ENCODE peak calls at places on chromosomes 2 and 18, in six cellular contexts. One of them, this sample, is unnamed.

GRCh38 chr18:23369231-23369630 is 83.9 kb upstream of the RIOK3 start:
- DNase-seq in GM12891: no peak
- DNase-seq in K562: no peak
- DNase-seq in HepG2: no peak
- DNase-seq in GM12878: no peak
- DNase-seq in H1: no peak
- DNase-seq in this sample: no peak

GRCh38 chr2:158034198-158034831 is 67.4 kb upstream of the UPP2 start:
- DNase-seq in GM12891: peak; percentile 4
- DNase-seq in K562: peak; percentile 58
- DNase-seq in HepG2: peak; percentile 74
- DNase-seq in GM12878: no peak
- DNase-seq in H1: no peak
- DNase-seq in this sample: no peak

GRCh38 chr2:172233947-172234715 is 131.4 kb upstream of the DLX2 start:
- DNase-seq in GM12891: no peak
- DNase-seq in K562: no peak
- DNase-seq in HepG2: no peak
- DNase-seq in GM12878: no peak
- DNase-seq in H1: no peak
- DNase-seq in this sample: no peak

GRCh38 chr2:202278036-202278760 is 12.6 kb downstream of the NOP58 start:
- DNase-seq in GM12891: no peak
- DNase-seq in K562: no peak
- DNase-seq in HepG2: peak; percentile 29
- DNase-seq in GM12878: no peak
- DNase-seq in H1: no peak
- DNase-seq in this sample: no peak

GRCh38 chr2:47309952-47310800 is 92.8 kb upstream of the MSH2 start:
- DNase-seq in GM12891: peak; percentile 51
- DNase-seq in K562: peak; percentile 33
- DNase-seq in HepG2: peak; percentile 96
- DNase-seq in GM12878: peak; percentile 100
- DNase-seq in H1: no peak
- DNase-seq in this sample: peak; percentile 58

GRCh38 chr2:46074501-46074900 is 222.7 kb upstream of the EPAS1 start:
- DNase-seq in GM12891: no peak
- DNase-seq in K562: no peak
- DNase-seq in HepG2: no peak
- DNase-seq in GM12878: no peak
- DNase-seq in H1: no peak
- DNase-seq in this sample: no peak

GRCh38 chr2:73235315-73236028 is 1.4 kb downstream of the CCT7 start:
- DNase-seq in GM12891: no peak
- DNase-seq in K562: no peak
- DNase-seq in HepG2: no peak
- DNase-seq in GM12878: no peak
- DNase-seq in H1: no peak
- DNase-seq in this sample: no peak

GRCh38 chr2:225536036-225536435 is 136.5 kb downstream of the NYAP2 start:
- DNase-seq in GM12891: no peak
- DNase-seq in K562: no peak
- DNase-seq in HepG2: no peak
- DNase-seq in GM12878: no peak
- DNase-seq in H1: no peak
- DNase-seq in this sample: no peak

GRCh38 chr2:49687873-49688272 is 533.6 kb upstream of the FSHR start:
- DNase-seq in GM12891: no peak
- DNase-seq in K562: no peak
- DNase-seq in HepG2: no peak
- DNase-seq in GM12878: no peak
- DNase-seq in H1: no peak
- DNase-seq in this sample: no peak

GRCh38 chr2:2787301-2787907 is 456.3 kb upstream of the MYT1L start:
- DNase-seq in GM12891: no peak
- DNase-seq in K562: no peak
- DNase-seq in HepG2: no peak
- DNase-seq in GM12878: no peak
- DNase-seq in H1: no peak
- DNase-seq in this sample: no peak

GRCh38 chr2:88090446-88091283 is 23.0 kb downstream of the SMYD1 start:
- DNase-seq in GM12891: no peak
- DNase-seq in K562: no peak
- DNase-seq in HepG2: no peak
- DNase-seq in GM12878: no peak
- DNase-seq in H1: no peak
- DNase-seq in this sample: no peak

GRCh38 chr2:172261292-172261691 is 158.6 kb upstream of the DLX2 start:
- DNase-seq in GM12891: no peak
- DNase-seq in K562: no peak
- DNase-seq in HepG2: no peak
- DNase-seq in GM12878: no peak
- DNase-seq in H1: no peak
- DNase-seq in this sample: no peak

GRCh38 chr18:42742976-42743755 is 372.3 kb downstream of the RIT2 start:
- DNase-seq in GM12891: no peak
- DNase-seq in K562: no peak
- DNase-seq in HepG2: no peak
- DNase-seq in GM12878: no peak
- DNase-seq in H1: no peak
- DNase-seq in this sample: no peak

GRCh38 chr2:32843699-32844098 is 103.1 kb upstream of the LTBP1 start:
- DNase-seq in GM12891: no peak
- DNase-seq in K562: no peak
- DNase-seq in HepG2: no peak
- DNase-seq in GM12878: no peak
- DNase-seq in H1: no peak
- DNase-seq in this sample: no peak

GRCh38 chr2:28755411-28755810 is 3.8 kb downstream of the PPP1CB start:
- DNase-seq in GM12891: no peak
- DNase-seq in K562: no peak
- DNase-seq in HepG2: no peak
- DNase-seq in GM12878: no peak
- DNase-seq in H1: no peak
- DNase-seq in this sample: no peak

GRCh38 chr18:5868218-5868904 is 27.0 kb downstream of the TMEM200C start:
- DNase-seq in GM12891: peak; percentile 17
- DNase-seq in K562: peak; percentile 42
- DNase-seq in HepG2: peak; percentile 83
- DNase-seq in GM12878: peak; percentile 16
- DNase-seq in H1: peak; percentile 76
- DNase-seq in this sample: peak; percentile 11

GRCh38 chr2:98503481-98504096 is 58.9 kb downstream of the INPP4A start:
- DNase-seq in GM12891: no peak
- DNase-seq in K562: no peak
- DNase-seq in HepG2: no peak
- DNase-seq in GM12878: no peak
- DNase-seq in H1: no peak
- DNase-seq in this sample: no peak

GRCh38 chr2:239167011-239167673 is 233.7 kb downstream of the HDAC4 start:
- DNase-seq in GM12891: no peak
- DNase-seq in K562: no peak
- DNase-seq in HepG2: no peak
- DNase-seq in GM12878: no peak
- DNase-seq in H1: no peak
- DNase-seq in this sample: no peak

GRCh38 chr18:10060469-10060782 is 146.6 kb downstream of the VAPA start:
- DNase-seq in GM12891: no peak
- DNase-seq in K562: no peak
- DNase-seq in HepG2: no peak
- DNase-seq in GM12878: no peak
- DNase-seq in H1: no peak
- DNase-seq in this sample: no peak

GRCh38 chr2:196987298-196987653 is 60.8 kb upstream of the PGAP1 start:
- DNase-seq in GM12891: no peak
- DNase-seq in K562: no peak
- DNase-seq in HepG2: no peak
- DNase-seq in GM12878: no peak
- DNase-seq in H1: no peak
- DNase-seq in this sample: no peak

GRCh38 chr2:229714080-229714735 is at the start of gene DNER:
- DNase-seq in GM12891: peak; percentile 82
- DNase-seq in K562: peak; percentile 74
- DNase-seq in HepG2: no peak
- DNase-seq in GM12878: no peak
- DNase-seq in H1: no peak
- DNase-seq in this sample: peak; percentile 70

GRCh38 chr2:31694444-31694843 is 113.7 kb upstream of the SRD5A2 start:
- DNase-seq in GM12891: no peak
- DNase-seq in K562: peak; percentile 19
- DNase-seq in HepG2: peak; percentile 43
- DNase-seq in GM12878: no peak
- DNase-seq in H1: no peak
- DNase-seq in this sample: no peak
- TF ChIP-seq TAF1 in GM12891: no peak
- TF ChIP-seq TAF1 in K562: no peak
- TF ChIP-seq TAF1 in HepG2: no peak
- TF ChIP-seq TAF1 in GM12878: no peak
- TF ChIP-seq TAF1 in H1: no peak
- TF ChIP-seq TAF1 in this sample: no peak

DNA sequence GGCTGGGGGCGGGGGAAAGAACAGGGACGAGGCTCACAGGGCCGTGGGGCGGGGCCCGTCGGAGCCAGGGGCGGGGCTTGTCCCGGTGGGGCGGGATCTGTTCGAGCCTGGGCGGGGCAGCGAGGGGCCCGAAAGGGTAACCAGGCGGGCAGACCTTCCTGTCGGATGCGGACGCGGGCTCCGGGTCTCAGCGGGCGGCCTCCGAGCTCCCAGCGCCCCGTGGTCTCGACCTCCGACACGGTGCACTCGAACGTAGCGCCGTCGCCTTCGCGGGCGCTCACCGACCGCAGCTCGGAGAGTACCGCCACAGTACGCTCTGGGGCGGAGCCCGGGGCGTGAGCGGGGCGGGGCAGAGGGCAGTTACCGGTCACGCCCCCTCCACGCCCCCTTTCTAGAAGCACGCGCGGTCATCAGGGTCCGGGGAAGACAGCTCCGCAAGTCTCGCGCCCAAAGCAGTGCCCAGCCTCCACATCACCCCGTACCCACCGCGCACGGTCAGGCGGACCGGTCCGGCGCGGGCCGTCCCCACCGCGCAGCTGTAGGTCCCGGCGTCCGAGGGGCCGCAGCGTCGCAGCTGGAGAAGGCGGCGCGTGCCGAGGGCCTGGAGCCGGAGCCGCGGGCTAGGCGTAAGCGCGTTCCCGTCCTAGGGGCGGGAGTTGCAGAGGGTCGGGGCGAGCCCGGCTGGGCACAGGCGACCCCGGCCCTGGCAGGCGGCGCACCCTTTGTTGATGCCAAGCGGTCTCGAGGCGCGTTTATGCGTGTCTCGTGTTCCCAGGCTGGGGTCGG is 8.7 kb downstream of the TMEM198 start:
- DNase-seq in GM12891: peak; percentile 87
- DNase-seq in K562: peak; percentile 90
- DNase-seq in HepG2: peak; percentile 79
- DNase-seq in GM12878: no peak
- DNase-seq in H1: peak; percentile 100
- DNase-seq in this sample: peak; percentile 84
- TF ChIP-seq POLR2A in GM12891: no peak
- TF ChIP-seq POLR2A in K562: no peak
- TF ChIP-seq POLR2A in HepG2: no peak
- TF ChIP-seq POLR2A in GM12878: no peak
- TF ChIP-seq POLR2A in H1: no peak
- TF ChIP-seq POLR2A in this sample: no peak

GRCh38 chr2:44928660-44929471 is 12.6 kb upstream of the SIX3 start:
- DNase-seq in GM12891: no peak
- DNase-seq in K562: no peak
- DNase-seq in HepG2: no peak
- DNase-seq in GM12878: no peak
- DNase-seq in H1: peak; percentile 82
- DNase-seq in this sample: no peak

GRCh38 chr2:44930274-44930826 is 11.2 kb upstream of the SIX3 start:
- DNase-seq in GM12891: no peak
- DNase-seq in K562: no peak
- DNase-seq in HepG2: no peak
- DNase-seq in GM12878: no peak
- DNase-seq in H1: peak; percentile 64
- DNase-seq in this sample: no peak

GRCh38 chr2:44926957-44927356 is 14.5 kb upstream of the SIX3 start:
- DNase-seq in GM12891: no peak
- DNase-seq in K562: no peak
- DNase-seq in HepG2: no peak
- DNase-seq in GM12878: no peak
- DNase-seq in H1: no peak
- DNase-seq in this sample: no peak

GRCh38 chr2:44929680-44930273 is 11.7 kb upstream of the SIX3 start:
- DNase-seq in GM12891: no peak
- DNase-seq in K562: no peak
- DNase-seq in HepG2: no peak
- DNase-seq in GM12878: no peak
- DNase-seq in H1: peak; percentile 79
- DNase-seq in this sample: no peak

DNA sequence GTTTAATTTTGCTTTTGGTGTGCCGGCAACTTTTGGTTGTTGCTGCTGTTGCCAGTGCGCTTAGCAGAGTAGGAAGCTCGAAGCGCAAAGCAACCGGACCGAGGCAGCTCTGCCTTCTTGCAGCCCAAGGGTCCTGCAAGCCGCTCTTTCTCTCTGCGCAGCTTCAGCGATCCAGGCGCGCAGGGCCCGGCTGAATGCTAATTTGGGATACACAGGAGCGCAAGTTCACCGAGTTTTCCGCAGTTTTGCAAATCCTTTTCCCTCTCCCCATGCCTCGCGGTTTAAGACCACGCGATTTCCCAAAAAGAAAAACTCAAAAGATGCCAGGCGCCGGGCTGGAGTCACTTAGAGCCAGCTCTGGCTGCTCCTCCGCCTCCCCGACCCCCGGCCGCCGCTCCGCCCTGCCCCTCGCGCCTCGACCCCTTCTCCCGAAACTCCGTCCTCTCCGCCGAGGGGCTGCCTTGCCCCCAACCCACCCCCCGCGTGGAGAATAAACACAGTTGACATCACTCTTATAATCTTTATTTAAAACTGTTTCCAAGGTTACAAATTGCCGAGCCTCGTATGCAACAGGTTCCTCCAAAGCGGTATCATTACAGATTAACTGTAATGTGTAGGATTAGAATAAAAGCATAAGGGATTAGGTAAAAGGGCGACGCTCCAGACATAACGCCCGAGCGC is 13.4 kb upstream of the SIX3 start:
- DNase-seq in GM12891: no peak
- DNase-seq in K562: no peak
- DNase-seq in HepG2: no peak
- DNase-seq in GM12878: no peak
- DNase-seq in H1: peak; percentile 68
- DNase-seq in this sample: no peak
- TF ChIP-seq POLR2AphosphoS5 in GM12891: no peak
- TF ChIP-seq POLR2AphosphoS5 in K562: no peak
- TF ChIP-seq POLR2AphosphoS5 in HepG2: no peak
- TF ChIP-seq POLR2AphosphoS5 in GM12878: no peak
- TF ChIP-seq POLR2AphosphoS5 in H1: no peak
- TF ChIP-seq POLR2AphosphoS5 in this sample: no peak

DNA sequence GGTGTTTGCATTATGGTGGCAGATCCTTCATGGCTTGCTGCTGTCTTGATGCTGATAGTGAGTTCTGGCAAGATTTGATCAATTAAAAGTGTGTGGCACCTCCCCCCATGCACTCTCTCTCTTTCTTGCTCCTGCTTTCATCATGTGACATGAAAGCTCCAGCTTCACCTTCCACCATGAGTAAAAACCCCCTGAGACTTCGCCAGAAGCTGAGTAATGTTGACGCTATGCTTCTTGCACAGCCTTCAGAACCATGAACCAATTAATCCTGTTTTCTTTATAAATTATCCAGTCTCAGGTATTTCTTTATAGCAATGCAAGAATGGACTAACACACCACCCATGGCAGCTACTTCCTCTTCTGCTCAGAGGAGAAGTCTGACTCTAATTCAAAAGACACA is 2181.4 kb upstream of the PIK3C3 start:
- DNase-seq in GM12891: no peak
- DNase-seq in K562: no peak
- DNase-seq in HepG2: no peak
- DNase-seq in GM12878: no peak
- DNase-seq in H1: no peak
- DNase-seq in this sample: no peak
- TF ChIP-seq TAF1 in GM12891: no peak
- TF ChIP-seq TAF1 in K562: no peak
- TF ChIP-seq TAF1 in HepG2: no peak
- TF ChIP-seq TAF1 in GM12878: no peak
- TF ChIP-seq TAF1 in H1: no peak
- TF ChIP-seq TAF1 in this sample: no peak

This sample was measured in GM12892.